ENCODE peak calls at places on chromosomes 2 and 18, in nine cellular contexts. One of them, this sample, is unnamed.

GRCh38 chr2:35503311-35503710 is 852.3 kb upstream of the CRIM1 start:
- DNase-seq in PC-3: no peak
- DNase-seq in KG1: no peak
- DNase-seq in NCI-H345: no peak
- DNase-seq in AG08395: no peak
- DNase-seq in mammary epithelial cell: peak; percentile 64
- DNase-seq in lower lobe of right lung: no peak
- DNase-seq in ACHN: no peak
- DNase-seq in stimulated activated CD4-positive, alpha-beta T cell treated with anti-CD3 and anti-CD28 coated beads, Interleukin-2, amount 100 ng/mL, for 48 hours: no peak
- DNase-seq in this sample: no peak

GRCh38 chr2:174802459-174802858 is 38.2 kb upstream of the CHRNA1 start:
- DNase-seq in PC-3: no peak
- DNase-seq in KG1: no peak
- DNase-seq in NCI-H345: no peak
- DNase-seq in AG08395: peak; percentile 79
- DNase-seq in mammary epithelial cell: no peak
- DNase-seq in lower lobe of right lung: no peak
- DNase-seq in ACHN: no peak
- DNase-seq in stimulated activated CD4-positive, alpha-beta T cell treated with anti-CD3 and anti-CD28 coated beads, Interleukin-2, amount 100 ng/mL, for 48 hours: no peak
- DNase-seq in this sample: no peak

GRCh38 chr2:74379851-74380789 is at the start of gene DCTN1:
- DNase-seq in PC-3: no peak
- DNase-seq in KG1: no peak
- DNase-seq in NCI-H345: peak; percentile 17
- DNase-seq in AG08395: peak; percentile 87
- DNase-seq in mammary epithelial cell: peak; percentile 50
- DNase-seq in lower lobe of right lung: no peak
- DNase-seq in ACHN: peak; percentile 43
- DNase-seq in stimulated activated CD4-positive, alpha-beta T cell treated with anti-CD3 and anti-CD28 coated beads, Interleukin-2, amount 100 ng/mL, for 48 hours: no peak
- DNase-seq in this sample: no peak

GRCh38 chr2:138949517-138949916 is 169.3 kb upstream of the NXPH2 start:
- DNase-seq in PC-3: peak; percentile 95
- DNase-seq in KG1: no peak
- DNase-seq in NCI-H345: no peak
- DNase-seq in AG08395: no peak
- DNase-seq in mammary epithelial cell: peak; percentile 75
- DNase-seq in lower lobe of right lung: no peak
- DNase-seq in ACHN: no peak
- DNase-seq in stimulated activated CD4-positive, alpha-beta T cell treated with anti-CD3 and anti-CD28 coated beads, Interleukin-2, amount 100 ng/mL, for 48 hours: no peak
- DNase-seq in this sample: no peak

GRCh38 chr18:10101293-10101701 is 187.5 kb downstream of the VAPA start:
- DNase-seq in PC-3: peak; percentile 40
- DNase-seq in KG1: no peak
- DNase-seq in NCI-H345: peak; percentile 35
- DNase-seq in AG08395: peak; percentile 73
- DNase-seq in mammary epithelial cell: no peak
- DNase-seq in lower lobe of right lung: no peak
- DNase-seq in ACHN: no peak
- DNase-seq in stimulated activated CD4-positive, alpha-beta T cell treated with anti-CD3 and anti-CD28 coated beads, Interleukin-2, amount 100 ng/mL, for 48 hours: no peak
- DNase-seq in this sample: no peak

GRCh38 chr2:20584045-20584636 is 66.8 kb downstream of the HS1BP3 start:
- DNase-seq in PC-3: peak; percentile 75
- DNase-seq in KG1: no peak
- DNase-seq in NCI-H345: no peak
- DNase-seq in AG08395: peak; percentile 73
- DNase-seq in mammary epithelial cell: peak; percentile 63
- DNase-seq in lower lobe of right lung: no peak
- DNase-seq in ACHN: peak; percentile 100
- DNase-seq in stimulated activated CD4-positive, alpha-beta T cell treated with anti-CD3 and anti-CD28 coated beads, Interleukin-2, amount 100 ng/mL, for 48 hours: no peak
- DNase-seq in this sample: no peak

GRCh38 chr2:233690444-233690843 is 2.2 kb upstream of the UGT1A6 start:
- DNase-seq in PC-3: peak; percentile 97
- DNase-seq in KG1: no peak
- DNase-seq in NCI-H345: no peak
- DNase-seq in AG08395: no peak
- DNase-seq in mammary epithelial cell: peak; percentile 94
- DNase-seq in lower lobe of right lung: no peak
- DNase-seq in ACHN: no peak
- DNase-seq in stimulated activated CD4-positive, alpha-beta T cell treated with anti-CD3 and anti-CD28 coated beads, Interleukin-2, amount 100 ng/mL, for 48 hours: no peak
- DNase-seq in this sample: no peak

GRCh38 chr2:143545643-143546275 is 416.5 kb downstream of the ARHGAP15 start:
- DNase-seq in PC-3: no peak
- DNase-seq in KG1: no peak
- DNase-seq in NCI-H345: no peak
- DNase-seq in AG08395: peak; percentile 60
- DNase-seq in mammary epithelial cell: no peak
- DNase-seq in lower lobe of right lung: no peak
- DNase-seq in ACHN: no peak
- DNase-seq in stimulated activated CD4-positive, alpha-beta T cell treated with anti-CD3 and anti-CD28 coated beads, Interleukin-2, amount 100 ng/mL, for 48 hours: no peak
- DNase-seq in this sample: no peak

GRCh38 chr2:23533014-23533730 is 148.2 kb downstream of the KLHL29 start:
- DNase-seq in PC-3: no peak
- DNase-seq in KG1: no peak
- DNase-seq in NCI-H345: peak; percentile 85
- DNase-seq in AG08395: no peak
- DNase-seq in mammary epithelial cell: no peak
- DNase-seq in lower lobe of right lung: no peak
- DNase-seq in ACHN: no peak
- DNase-seq in stimulated activated CD4-positive, alpha-beta T cell treated with anti-CD3 and anti-CD28 coated beads, Interleukin-2, amount 100 ng/mL, for 48 hours: no peak
- DNase-seq in this sample: no peak

GRCh38 chr18:13395577-13395976 is 177.0 kb downstream of the LDLRAD4 start:
- DNase-seq in PC-3: no peak
- DNase-seq in KG1: no peak
- DNase-seq in NCI-H345: no peak
- DNase-seq in AG08395: no peak
- DNase-seq in mammary epithelial cell: no peak
- DNase-seq in lower lobe of right lung: no peak
- DNase-seq in ACHN: no peak
- DNase-seq in stimulated activated CD4-positive, alpha-beta T cell treated with anti-CD3 and anti-CD28 coated beads, Interleukin-2, amount 100 ng/mL, for 48 hours: no peak
- DNase-seq in this sample: no peak

GRCh38 chr18:45370190-45371010 is 244.9 kb upstream of the SLC14A2 start:
- DNase-seq in PC-3: no peak
- DNase-seq in KG1: no peak
- DNase-seq in NCI-H345: peak; percentile 20
- DNase-seq in AG08395: peak; percentile 24
- DNase-seq in mammary epithelial cell: no peak
- DNase-seq in lower lobe of right lung: no peak
- DNase-seq in ACHN: no peak
- DNase-seq in stimulated activated CD4-positive, alpha-beta T cell treated with anti-CD3 and anti-CD28 coated beads, Interleukin-2, amount 100 ng/mL, for 48 hours: no peak
- DNase-seq in this sample: no peak

GRCh38 chr18:47627030-47627429 is 303.4 kb downstream of the SMAD2 start:
- DNase-seq in PC-3: no peak
- DNase-seq in KG1: no peak
- DNase-seq in NCI-H345: no peak
- DNase-seq in AG08395: no peak
- DNase-seq in mammary epithelial cell: no peak
- DNase-seq in lower lobe of right lung: no peak
- DNase-seq in ACHN: no peak
- DNase-seq in stimulated activated CD4-positive, alpha-beta T cell treated with anti-CD3 and anti-CD28 coated beads, Interleukin-2, amount 100 ng/mL, for 48 hours: no peak
- DNase-seq in this sample: no peak

GRCh38 chr2:234770081-234770506 is 181.7 kb upstream of the SH3BP4 start:
- DNase-seq in PC-3: no peak
- DNase-seq in KG1: no peak
- DNase-seq in NCI-H345: peak; percentile 94
- DNase-seq in AG08395: no peak
- DNase-seq in mammary epithelial cell: no peak
- DNase-seq in lower lobe of right lung: no peak
- DNase-seq in ACHN: no peak
- DNase-seq in stimulated activated CD4-positive, alpha-beta T cell treated with anti-CD3 and anti-CD28 coated beads, Interleukin-2, amount 100 ng/mL, for 48 hours: no peak
- DNase-seq in this sample: peak; percentile 55

GRCh38 chr2:147818741-147819140 is 26.1 kb upstream of the ACVR2A start:
- DNase-seq in PC-3: no peak
- DNase-seq in KG1: no peak
- DNase-seq in NCI-H345: no peak
- DNase-seq in AG08395: no peak
- DNase-seq in mammary epithelial cell: peak; percentile 22
- DNase-seq in lower lobe of right lung: no peak
- DNase-seq in ACHN: no peak
- DNase-seq in stimulated activated CD4-positive, alpha-beta T cell treated with anti-CD3 and anti-CD28 coated beads, Interleukin-2, amount 100 ng/mL, for 48 hours: no peak
- DNase-seq in this sample: no peak

GRCh38 chr2:128473175-128474013 is 154.7 kb upstream of the HS6ST1 start:
- DNase-seq in PC-3: no peak
- DNase-seq in KG1: peak; percentile 89
- DNase-seq in NCI-H345: no peak
- DNase-seq in AG08395: peak; percentile 93
- DNase-seq in mammary epithelial cell: no peak
- DNase-seq in lower lobe of right lung: peak; percentile 61
- DNase-seq in ACHN: no peak
- DNase-seq in stimulated activated CD4-positive, alpha-beta T cell treated with anti-CD3 and anti-CD28 coated beads, Interleukin-2, amount 100 ng/mL, for 48 hours: no peak
- DNase-seq in this sample: no peak

GRCh38 chr18:10892801-10893595 is 256.4 kb downstream of the PIEZO2 start:
- DNase-seq in PC-3: peak; percentile 7
- DNase-seq in KG1: no peak
- DNase-seq in NCI-H345: no peak
- DNase-seq in AG08395: no peak
- DNase-seq in mammary epithelial cell: no peak
- DNase-seq in lower lobe of right lung: no peak
- DNase-seq in ACHN: no peak
- DNase-seq in stimulated activated CD4-positive, alpha-beta T cell treated with anti-CD3 and anti-CD28 coated beads, Interleukin-2, amount 100 ng/mL, for 48 hours: no peak
- DNase-seq in this sample: no peak

GRCh38 chr2:231781798-231782726 is 980 bp upstream of the PDE6D start:
- DNase-seq in PC-3: peak; percentile 30
- DNase-seq in KG1: no peak
- DNase-seq in NCI-H345: no peak
- DNase-seq in AG08395: peak; percentile 14
- DNase-seq in mammary epithelial cell: peak; percentile 69
- DNase-seq in lower lobe of right lung: no peak
- DNase-seq in ACHN: peak; percentile 56
- DNase-seq in stimulated activated CD4-positive, alpha-beta T cell treated with anti-CD3 and anti-CD28 coated beads, Interleukin-2, amount 100 ng/mL, for 48 hours: no peak
- DNase-seq in this sample: no peak

GRCh38 chr2:141957827-141958440 is 172.9 kb downstream of the LRP1B start:
- DNase-seq in PC-3: no peak
- DNase-seq in KG1: no peak
- DNase-seq in NCI-H345: no peak
- DNase-seq in AG08395: no peak
- DNase-seq in mammary epithelial cell: no peak
- DNase-seq in lower lobe of right lung: no peak
- DNase-seq in ACHN: no peak
- DNase-seq in stimulated activated CD4-positive, alpha-beta T cell treated with anti-CD3 and anti-CD28 coated beads, Interleukin-2, amount 100 ng/mL, for 48 hours: no peak
- DNase-seq in this sample: no peak

GRCh38 chr2:137999273-137999672 is 35.0 kb downstream of the HNMT start:
- DNase-seq in PC-3: no peak
- DNase-seq in KG1: no peak
- DNase-seq in NCI-H345: no peak
- DNase-seq in AG08395: no peak
- DNase-seq in mammary epithelial cell: no peak
- DNase-seq in lower lobe of right lung: no peak
- DNase-seq in ACHN: no peak
- DNase-seq in stimulated activated CD4-positive, alpha-beta T cell treated with anti-CD3 and anti-CD28 coated beads, Interleukin-2, amount 100 ng/mL, for 48 hours: no peak
- DNase-seq in this sample: no peak

GRCh38 chr18:37535968-37536367 is 29.6 kb downstream of the CELF4 start:
- DNase-seq in PC-3: peak; percentile 3
- DNase-seq in KG1: no peak
- DNase-seq in NCI-H345: no peak
- DNase-seq in AG08395: peak; percentile 57
- DNase-seq in mammary epithelial cell: peak; percentile 13
- DNase-seq in lower lobe of right lung: no peak
- DNase-seq in ACHN: no peak
- DNase-seq in stimulated activated CD4-positive, alpha-beta T cell treated with anti-CD3 and anti-CD28 coated beads, Interleukin-2, amount 100 ng/mL, for 48 hours: no peak
- DNase-seq in this sample: no peak

GRCh38 chr2:241612156-241613017 is 24.6 kb downstream of the THAP4 start:
- DNase-seq in PC-3: no peak
- DNase-seq in KG1: no peak
- DNase-seq in NCI-H345: no peak
- DNase-seq in AG08395: peak; percentile 38
- DNase-seq in mammary epithelial cell: no peak
- DNase-seq in lower lobe of right lung: no peak
- DNase-seq in ACHN: no peak
- DNase-seq in stimulated activated CD4-positive, alpha-beta T cell treated with anti-CD3 and anti-CD28 coated beads, Interleukin-2, amount 100 ng/mL, for 48 hours: no peak
- DNase-seq in this sample: peak; percentile 53

GRCh38 chr2:238636269-238637073 is 209.7 kb downstream of the ASB1 start:
- DNase-seq in PC-3: peak; percentile 58
- DNase-seq in KG1: no peak
- DNase-seq in NCI-H345: no peak
- DNase-seq in AG08395: peak; percentile 89
- DNase-seq in mammary epithelial cell: no peak
- DNase-seq in lower lobe of right lung: no peak
- DNase-seq in ACHN: no peak
- DNase-seq in stimulated activated CD4-positive, alpha-beta T cell treated with anti-CD3 and anti-CD28 coated beads, Interleukin-2, amount 100 ng/mL, for 48 hours: no peak
- DNase-seq in this sample: no peak

GRCh38 chr2:171244970-171245782 is 84.5 kb upstream of the TLK1 start:
- DNase-seq in PC-3: peak; percentile 22
- DNase-seq in KG1: no peak
- DNase-seq in NCI-H345: no peak
- DNase-seq in AG08395: peak; percentile 15
- DNase-seq in mammary epithelial cell: peak; percentile 37
- DNase-seq in lower lobe of right lung: no peak
- DNase-seq in ACHN: peak; percentile 11
- DNase-seq in stimulated activated CD4-positive, alpha-beta T cell treated with anti-CD3 and anti-CD28 coated beads, Interleukin-2, amount 100 ng/mL, for 48 hours: no peak
- DNase-seq in this sample: no peak

GRCh38 chr2:36388472-36388871 is 32.9 kb downstream of the CRIM1 start:
- DNase-seq in PC-3: no peak
- DNase-seq in KG1: no peak
- DNase-seq in NCI-H345: no peak
- DNase-seq in AG08395: no peak
- DNase-seq in mammary epithelial cell: no peak
- DNase-seq in lower lobe of right lung: no peak
- DNase-seq in ACHN: no peak
- DNase-seq in stimulated activated CD4-positive, alpha-beta T cell treated with anti-CD3 and anti-CD28 coated beads, Interleukin-2, amount 100 ng/mL, for 48 hours: no peak
- DNase-seq in this sample: no peak

GRCh38 chr2:26936855-26937254 is 33.6 kb upstream of the MAPRE3 start:
- DNase-seq in PC-3: no peak
- DNase-seq in KG1: no peak
- DNase-seq in NCI-H345: no peak
- DNase-seq in AG08395: no peak
- DNase-seq in mammary epithelial cell: no peak
- DNase-seq in lower lobe of right lung: no peak
- DNase-seq in ACHN: no peak
- DNase-seq in stimulated activated CD4-positive, alpha-beta T cell treated with anti-CD3 and anti-CD28 coated beads, Interleukin-2, amount 100 ng/mL, for 48 hours: no peak
- DNase-seq in this sample: no peak

GRCh38 chr18:32771871-32772499 is 838 bp downstream of the KLHL14 start:
- DNase-seq in PC-3: no peak
- DNase-seq in KG1: no peak
- DNase-seq in NCI-H345: peak; percentile 67
- DNase-seq in AG08395: no peak
- DNase-seq in mammary epithelial cell: no peak
- DNase-seq in lower lobe of right lung: no peak
- DNase-seq in ACHN: no peak
- DNase-seq in stimulated activated CD4-positive, alpha-beta T cell treated with anti-CD3 and anti-CD28 coated beads, Interleukin-2, amount 100 ng/mL, for 48 hours: no peak
- DNase-seq in this sample: peak; percentile 37

GRCh38 chr2:86314125-86314524 is 23.3 kb downstream of the REEP1 start:
- DNase-seq in PC-3: no peak
- DNase-seq in KG1: no peak
- DNase-seq in NCI-H345: no peak
- DNase-seq in AG08395: no peak
- DNase-seq in mammary epithelial cell: peak; percentile 35
- DNase-seq in lower lobe of right lung: no peak
- DNase-seq in ACHN: no peak
- DNase-seq in stimulated activated CD4-positive, alpha-beta T cell treated with anti-CD3 and anti-CD28 coated beads, Interleukin-2, amount 100 ng/mL, for 48 hours: no peak
- DNase-seq in this sample: no peak

GRCh38 chr2:45962522-45962921 is 311.0 kb downstream of the PRKCE start:
- DNase-seq in PC-3: peak; percentile 90
- DNase-seq in KG1: no peak
- DNase-seq in NCI-H345: peak; percentile 54
- DNase-seq in AG08395: peak; percentile 81
- DNase-seq in mammary epithelial cell: no peak
- DNase-seq in lower lobe of right lung: no peak
- DNase-seq in ACHN: peak; percentile 46
- DNase-seq in stimulated activated CD4-positive, alpha-beta T cell treated with anti-CD3 and anti-CD28 coated beads, Interleukin-2, amount 100 ng/mL, for 48 hours: no peak
- DNase-seq in this sample: no peak

GRCh38 chr2:217331577-217332139 is 471.8 kb upstream of the TNP1 start:
- DNase-seq in PC-3: peak; percentile 90
- DNase-seq in KG1: no peak
- DNase-seq in NCI-H345: no peak
- DNase-seq in AG08395: peak; percentile 58
- DNase-seq in mammary epithelial cell: peak; percentile 69
- DNase-seq in lower lobe of right lung: no peak
- DNase-seq in ACHN: no peak
- DNase-seq in stimulated activated CD4-positive, alpha-beta T cell treated with anti-CD3 and anti-CD28 coated beads, Interleukin-2, amount 100 ng/mL, for 48 hours: no peak
- DNase-seq in this sample: no peak

GRCh38 chr2:223058952-223059716 is 7.1 kb downstream of the KCNE4 start:
- DNase-seq in PC-3: peak; percentile 81
- DNase-seq in KG1: no peak
- DNase-seq in NCI-H345: peak; percentile 62
- DNase-seq in AG08395: no peak
- DNase-seq in mammary epithelial cell: no peak
- DNase-seq in lower lobe of right lung: no peak
- DNase-seq in ACHN: no peak
- DNase-seq in stimulated activated CD4-positive, alpha-beta T cell treated with anti-CD3 and anti-CD28 coated beads, Interleukin-2, amount 100 ng/mL, for 48 hours: no peak
- DNase-seq in this sample: peak; percentile 64

GRCh38 chr2:149612122-149612521 is 24.5 kb upstream of the MMADHC start:
- DNase-seq in PC-3: peak; percentile 72
- DNase-seq in KG1: no peak
- DNase-seq in NCI-H345: no peak
- DNase-seq in AG08395: peak; percentile 18
- DNase-seq in mammary epithelial cell: no peak
- DNase-seq in lower lobe of right lung: no peak
- DNase-seq in ACHN: no peak
- DNase-seq in stimulated activated CD4-positive, alpha-beta T cell treated with anti-CD3 and anti-CD28 coated beads, Interleukin-2, amount 100 ng/mL, for 48 hours: no peak
- DNase-seq in this sample: no peak